ENCODE peak calls at places on chromosomes 12 and 14, in four cellular contexts. One of them, this sample, is unnamed.

GRCh38 chr12:65334534-65334933 is 56.1 kb downstream of the MSRB3 start:
- DNase-seq in HCT116: no peak
- DNase-seq in H1: no peak
- DNase-seq in GM12878: no peak
- DNase-seq in this sample: no peak

GRCh38 chr14:93160353-93160801 is 24.3 kb downstream of the MOAP1 start:
- DNase-seq in HCT116: peak
- DNase-seq in H1: no peak
- DNase-seq in GM12878: no peak
- DNase-seq in this sample: peak

GRCh38 chr12:112967858-112968257 is 10.5 kb upstream of the OAS2 start:
- DNase-seq in HCT116: no peak
- DNase-seq in H1: no peak
- DNase-seq in GM12878: no peak
- DNase-seq in this sample: no peak

GRCh38 chr14:45038865-45039264 is 45.1 kb upstream of the PRPF39 start:
- DNase-seq in HCT116: no peak
- DNase-seq in H1: no peak
- DNase-seq in GM12878: no peak
- DNase-seq in this sample: peak

GRCh38 chr12:100741084-100741711 is 53.4 kb upstream of the ANO4 start:
- DNase-seq in HCT116: peak
- DNase-seq in H1: no peak
- DNase-seq in GM12878: no peak
- DNase-seq in this sample: peak

GRCh38 chr14:79357307-79357706 is 854.0 kb downstream of the DIO2 start:
- DNase-seq in HCT116: no peak
- DNase-seq in H1: no peak
- DNase-seq in GM12878: no peak
- DNase-seq in this sample: no peak

GRCh38 chr12:91851741-91852477 is 293.7 kb downstream of the BTG1 start:
- DNase-seq in HCT116: no peak
- DNase-seq in H1: no peak
- DNase-seq in GM12878: no peak
- DNase-seq in this sample: no peak

GRCh38 chr12:132836803-132837331 is 8.2 kb upstream of the GOLGA3 start:
- DNase-seq in HCT116: no peak
- DNase-seq in H1: no peak
- DNase-seq in GM12878: no peak
- DNase-seq in this sample: no peak

GRCh38 chr12:3913278-3913677 is 40.1 kb upstream of the PARP11 start:
- DNase-seq in HCT116: no peak
- DNase-seq in H1: no peak
- DNase-seq in GM12878: no peak
- DNase-seq in this sample: no peak

GRCh38 chr12:1104088-1104800 is 113.2 kb downstream of the ERC1 start:
- DNase-seq in HCT116: no peak
- DNase-seq in H1: no peak
- DNase-seq in GM12878: no peak
- DNase-seq in this sample: no peak

GRCh38 chr14:68664225-68664681 is 128.6 kb downstream of the ZFP36L1 start:
- DNase-seq in HCT116: no peak
- DNase-seq in H1: no peak
- DNase-seq in GM12878: peak
- DNase-seq in this sample: no peak

GRCh38 chr14:98725196-98725595 is 546.8 kb downstream of the BCL11B start:
- DNase-seq in HCT116: no peak
- DNase-seq in H1: no peak
- DNase-seq in GM12878: no peak
- DNase-seq in this sample: no peak

GRCh38 chr14:93156693-93157369 is 27.9 kb downstream of the MOAP1 start:
- DNase-seq in HCT116: no peak
- DNase-seq in H1: no peak
- DNase-seq in GM12878: no peak
- DNase-seq in this sample: no peak

GRCh38 chr12:19577131-19577530 is 137.8 kb downstream of the AEBP2 start:
- DNase-seq in HCT116: no peak
- DNase-seq in H1: no peak
- DNase-seq in GM12878: no peak
- DNase-seq in this sample: no peak

GRCh38 chr12:51974646-51975045 is 23.1 kb downstream of the ACVR1B start:
- DNase-seq in HCT116: no peak
- DNase-seq in H1: no peak
- DNase-seq in GM12878: no peak
- DNase-seq in this sample: no peak

GRCh38 chr12:5173511-5174011 is 129.9 kb downstream of the KCNA5 start:
- DNase-seq in HCT116: peak
- DNase-seq in H1: no peak
- DNase-seq in GM12878: no peak
- DNase-seq in this sample: no peak

GRCh38 chr12:120978296-120979219 is at the start of gene HNF1A:
- DNase-seq in HCT116: no peak
- DNase-seq in H1: no peak
- DNase-seq in GM12878: no peak
- DNase-seq in this sample: no peak

GRCh38 chr14:38339704-38340103 is 83.8 kb upstream of the CLEC14A start:
- DNase-seq in HCT116: no peak
- DNase-seq in H1: no peak
- DNase-seq in GM12878: no peak
- DNase-seq in this sample: no peak

GRCh38 chr12:28870839-28871440 is 278.1 kb upstream of the FAR2 start:
- DNase-seq in HCT116: no peak
- DNase-seq in H1: no peak
- DNase-seq in GM12878: no peak
- DNase-seq in this sample: no peak

GRCh38 chr12:553216-554000 is 93.7 kb downstream of the B4GALNT3 start:
- DNase-seq in HCT116: no peak
- DNase-seq in H1: no peak
- DNase-seq in GM12878: no peak
- DNase-seq in this sample: no peak

GRCh38 chr14:26811756-26812305 is 214.0 kb upstream of the NOVA1 start:
- DNase-seq in HCT116: no peak
- DNase-seq in H1: no peak
- DNase-seq in GM12878: no peak
- DNase-seq in this sample: no peak

GRCh38 chr12:102883204-102883799 is 33.7 kb downstream of the PAH start:
- DNase-seq in HCT116: peak
- DNase-seq in H1: peak
- DNase-seq in GM12878: no peak
- DNase-seq in this sample: peak

GRCh38 chr12:95262808-95263207 is 45.2 kb downstream of the VEZT start:
- DNase-seq in HCT116: no peak
- DNase-seq in H1: no peak
- DNase-seq in GM12878: no peak
- DNase-seq in this sample: no peak

GRCh38 chr12:53063708-53064612 is 14.1 kb downstream of the TNS2 start:
- DNase-seq in HCT116: no peak
- DNase-seq in H1: no peak
- DNase-seq in GM12878: no peak
- DNase-seq in this sample: no peak

GRCh38 chr14:51616724-51617409 is 34.8 kb upstream of the FRMD6 start:
- DNase-seq in HCT116: peak
- DNase-seq in H1: no peak
- DNase-seq in GM12878: no peak
- DNase-seq in this sample: no peak

GRCh38 chr14:78700236-78700635 is 530.1 kb downstream of the NRXN3 start:
- DNase-seq in HCT116: no peak
- DNase-seq in H1: no peak
- DNase-seq in GM12878: no peak
- DNase-seq in this sample: no peak

GRCh38 chr14:98890556-98891340 is 381.2 kb downstream of the BCL11B start:
- DNase-seq in HCT116: no peak
- DNase-seq in H1: no peak
- DNase-seq in GM12878: no peak
- DNase-seq in this sample: no peak

DNA sequence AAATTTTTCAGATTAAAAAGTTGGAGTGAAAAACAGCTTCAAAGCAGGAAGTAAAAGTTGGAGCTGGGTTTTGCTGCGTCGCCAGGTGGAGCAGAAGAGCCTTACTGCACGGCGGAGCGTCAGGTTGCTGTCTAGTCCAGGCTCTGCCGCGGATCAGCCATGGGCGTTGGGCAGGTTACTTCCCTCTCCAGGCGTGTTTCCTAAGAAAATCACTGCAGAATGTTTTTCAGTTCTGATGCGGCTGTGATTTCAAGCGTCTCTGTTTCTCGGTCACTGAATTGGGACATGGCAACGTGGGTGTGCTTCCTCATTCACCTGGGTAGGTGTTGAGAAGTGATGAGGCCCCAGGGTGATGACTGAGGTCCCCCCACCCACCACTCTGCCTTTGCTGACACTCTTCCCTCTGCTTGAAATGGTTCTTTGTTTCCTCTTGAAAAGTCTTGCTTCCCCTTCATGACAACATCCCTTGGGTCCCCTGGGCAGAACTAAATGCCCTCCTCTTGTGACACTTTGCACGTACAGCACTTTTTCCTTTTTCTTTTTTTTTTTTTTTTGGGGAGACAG is 7.6 kb downstream of the EVL start:
- DNase-seq in HCT116: peak
- DNase-seq in H1: no peak
- DNase-seq in GM12878: no peak
- DNase-seq in this sample: peak
- TF ChIP-seq EGR1 in HCT116: no peak
- TF ChIP-seq EGR1 in H1: no peak
- TF ChIP-seq EGR1 in GM12878: no peak
- TF ChIP-seq EGR1 in this sample: peak

GRCh38 chr14:66859063-66859671 is 330.1 kb upstream of the GARIN2 start:
- DNase-seq in HCT116: no peak
- DNase-seq in H1: no peak
- DNase-seq in GM12878: no peak
- DNase-seq in this sample: no peak

GRCh38 chr14:66853311-66853710 is 335.9 kb upstream of the GARIN2 start:
- DNase-seq in HCT116: no peak
- DNase-seq in H1: no peak
- DNase-seq in GM12878: no peak
- DNase-seq in this sample: no peak

GRCh38 chr14:66857867-66858266 is 331.4 kb upstream of the GARIN2 start:
- DNase-seq in HCT116: no peak
- DNase-seq in H1: no peak
- DNase-seq in GM12878: no peak
- DNase-seq in this sample: no peak
- TF ChIP-seq EGR1 in HCT116: no peak
- TF ChIP-seq EGR1 in H1: no peak
- TF ChIP-seq EGR1 in GM12878: no peak
- TF ChIP-seq EGR1 in this sample: no peak

GRCh38 chr14:71362920-71363584 is 455.8 kb downstream of the PCNX1 start:
- DNase-seq in HCT116: no peak
- DNase-seq in H1: no peak
- DNase-seq in GM12878: peak
- DNase-seq in this sample: no peak

GRCh38 chr14:71361874-71362273 is 454.6 kb downstream of the PCNX1 start:
- DNase-seq in HCT116: no peak
- DNase-seq in H1: no peak
- DNase-seq in GM12878: no peak
- DNase-seq in this sample: peak

GRCh38 chr14:71362282-71362681 is 455.0 kb downstream of the PCNX1 start:
- DNase-seq in HCT116: no peak
- DNase-seq in H1: no peak
- DNase-seq in GM12878: no peak
- DNase-seq in this sample: peak

GRCh38 chr14:71363961-71364360 is 456.7 kb downstream of the PCNX1 start:
- DNase-seq in HCT116: no peak
- DNase-seq in H1: no peak
- DNase-seq in GM12878: no peak
- DNase-seq in this sample: no peak

DNA sequence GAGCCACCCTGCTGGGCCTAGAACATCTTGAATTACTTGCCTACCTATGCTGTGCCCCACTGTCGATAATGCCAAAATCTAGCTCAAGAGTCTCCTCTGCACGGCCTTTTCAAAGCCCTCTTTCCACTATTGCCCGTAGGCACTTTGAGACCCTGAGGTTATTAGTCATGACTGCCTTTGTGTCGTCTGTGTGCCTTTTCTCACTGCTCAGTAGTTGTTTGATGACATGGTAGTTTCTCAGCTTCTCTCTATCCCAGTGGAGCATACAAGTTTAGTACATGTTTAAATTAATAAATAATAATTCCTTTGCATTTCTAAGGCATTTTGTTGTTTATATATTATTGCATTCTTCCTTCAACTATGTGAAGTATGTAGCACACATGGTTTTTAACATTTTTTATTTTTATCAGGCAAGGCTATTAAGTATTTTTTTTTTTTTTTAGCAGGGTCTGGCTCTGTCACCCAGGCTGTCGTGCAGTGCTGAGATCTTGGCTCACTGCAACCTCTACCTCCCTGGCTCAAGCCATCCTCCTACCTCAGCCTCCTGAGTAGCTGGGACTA is 458.1 kb downstream of the PCNX1 start:
- DNase-seq in HCT116: no peak
- DNase-seq in H1: no peak
- DNase-seq in GM12878: no peak
- DNase-seq in this sample: no peak
- TF ChIP-seq EGR1 in HCT116: no peak
- TF ChIP-seq EGR1 in H1: no peak
- TF ChIP-seq EGR1 in GM12878: no peak
- TF ChIP-seq EGR1 in this sample: no peak

GRCh38 chr12:15334225-15334624 is 11.9 kb downstream of the PTPRO start:
- DNase-seq in HCT116: no peak
- DNase-seq in H1: no peak
- DNase-seq in GM12878: no peak
- DNase-seq in this sample: no peak

DNA sequence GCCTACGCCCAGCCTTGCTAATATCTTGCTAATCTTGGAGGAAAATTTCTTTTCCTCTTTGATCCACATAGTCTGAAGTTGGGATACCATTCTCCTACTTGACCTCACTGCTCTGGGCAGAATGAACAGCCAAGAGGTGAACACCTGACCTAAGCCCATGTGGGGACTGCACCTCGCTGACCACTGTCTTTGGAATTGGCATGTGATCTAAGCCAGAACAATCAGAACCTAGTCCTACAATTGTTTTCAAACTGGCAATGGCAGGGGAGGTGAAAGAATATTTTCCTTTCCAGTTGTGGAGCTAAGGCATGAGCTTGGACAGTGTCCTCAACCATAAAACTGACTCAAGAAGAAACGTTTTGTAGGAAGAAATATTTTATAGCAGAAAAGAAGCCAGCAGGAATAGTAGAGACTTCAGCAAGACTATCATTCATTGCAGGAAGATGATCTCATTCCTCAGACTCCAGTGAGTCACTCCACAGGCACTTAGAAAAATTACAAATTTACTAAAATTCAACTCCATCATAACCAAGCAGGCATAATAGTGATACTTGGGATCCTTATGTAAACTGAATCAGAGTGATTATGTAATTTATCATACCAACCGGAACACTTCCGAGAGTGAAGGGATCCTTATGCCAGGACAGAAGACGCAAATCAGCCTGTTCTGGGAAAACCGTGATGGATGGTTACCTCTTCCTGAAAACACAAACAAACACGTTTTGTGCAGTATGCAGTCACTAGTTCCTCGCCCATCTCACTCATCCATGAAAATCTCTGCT is 14.7 kb downstream of the PTPRO start:
- DNase-seq in HCT116: no peak
- DNase-seq in H1: no peak
- DNase-seq in GM12878: no peak
- DNase-seq in this sample: no peak
- TF ChIP-seq EGR1 in HCT116: no peak
- TF ChIP-seq EGR1 in H1: no peak
- TF ChIP-seq EGR1 in GM12878: no peak
- TF ChIP-seq EGR1 in this sample: no peak